ENCODE peak calls at places on chromosomes 6 and 20, in seven cellular contexts. One of them, this sample, is unnamed.

GRCh38 chr6:6610031-6610591 is 21.6 kb downstream of the LY86 start:
- DNase-seq in SW 1271: no peak
- DNase-seq in skeletal muscle cell: no peak
- DNase-seq in naive thymus-derived CD8-positive, alpha-beta T cell: no peak
- DNase-seq in activated T-cell treated with anti-CD3 and anti-CD28 coated beads for 24 hours: no peak
- DNase-seq in choroid plexus epithelial cell: no peak
- DNase-seq in GM13976: peak
- DNase-seq in this sample: no peak

GRCh38 chr20:3275064-3275935 is 36.3 kb upstream of the SLC4A11 start:
- DNase-seq in GM13976: no peak
- DNase-seq in activated T-cell treated with anti-CD3 and anti-CD28 coated beads for 24 hours: no peak
- DNase-seq in skeletal muscle cell: no peak
- DNase-seq in naive thymus-derived CD8-positive, alpha-beta T cell: no peak
- DNase-seq in SW 1271: no peak
- DNase-seq in choroid plexus epithelial cell: no peak
- DNase-seq in this sample: no peak

GRCh38 chr6:112372213-112372806 is 25.2 kb downstream of the RFPL4B start:
- DNase-seq in SW 1271: peak
- DNase-seq in choroid plexus epithelial cell: peak
- DNase-seq in activated T-cell treated with anti-CD3 and anti-CD28 coated beads for 24 hours: no peak
- DNase-seq in skeletal muscle cell: no peak
- DNase-seq in naive thymus-derived CD8-positive, alpha-beta T cell: no peak
- DNase-seq in GM13976: no peak
- DNase-seq in this sample: no peak

GRCh38 chr6:109093732-109094131 is 914 bp downstream of the SESN1 start:
- DNase-seq in skeletal muscle cell: no peak
- DNase-seq in SW 1271: peak
- DNase-seq in choroid plexus epithelial cell: peak
- DNase-seq in naive thymus-derived CD8-positive, alpha-beta T cell: no peak
- DNase-seq in activated T-cell treated with anti-CD3 and anti-CD28 coated beads for 24 hours: no peak
- DNase-seq in GM13976: no peak
- DNase-seq in this sample: no peak

GRCh38 chr20:34311118-34312023 is 8.2 kb upstream of the AHCY start:
- DNase-seq in GM13976: no peak
- DNase-seq in SW 1271: no peak
- DNase-seq in naive thymus-derived CD8-positive, alpha-beta T cell: no peak
- DNase-seq in skeletal muscle cell: no peak
- DNase-seq in activated T-cell treated with anti-CD3 and anti-CD28 coated beads for 24 hours: no peak
- DNase-seq in choroid plexus epithelial cell: peak
- DNase-seq in this sample: no peak

GRCh38 chr6:54621285-54621684 is 225.3 kb upstream of the FAM83B start:
- DNase-seq in activated T-cell treated with anti-CD3 and anti-CD28 coated beads for 24 hours: no peak
- DNase-seq in naive thymus-derived CD8-positive, alpha-beta T cell: no peak
- DNase-seq in choroid plexus epithelial cell: peak
- DNase-seq in SW 1271: no peak
- DNase-seq in skeletal muscle cell: no peak
- DNase-seq in GM13976: no peak
- DNase-seq in this sample: no peak

GRCh38 chr20:41366546-41367392 is at the start of gene EMILIN3:
- DNase-seq in naive thymus-derived CD8-positive, alpha-beta T cell: no peak
- DNase-seq in choroid plexus epithelial cell: no peak
- DNase-seq in activated T-cell treated with anti-CD3 and anti-CD28 coated beads for 24 hours: no peak
- DNase-seq in skeletal muscle cell: no peak
- DNase-seq in SW 1271: no peak
- DNase-seq in GM13976: no peak
- DNase-seq in this sample: no peak

GRCh38 chr20:17281478-17281877 is 54.6 kb downstream of the PCSK2 start:
- DNase-seq in choroid plexus epithelial cell: peak
- DNase-seq in naive thymus-derived CD8-positive, alpha-beta T cell: no peak
- DNase-seq in activated T-cell treated with anti-CD3 and anti-CD28 coated beads for 24 hours: no peak
- DNase-seq in SW 1271: no peak
- DNase-seq in skeletal muscle cell: no peak
- DNase-seq in GM13976: peak
- DNase-seq in this sample: no peak

GRCh38 chr6:16271415-16271814 is 33.0 kb downstream of the GMPR start:
- DNase-seq in skeletal muscle cell: no peak
- DNase-seq in GM13976: no peak
- DNase-seq in SW 1271: no peak
- DNase-seq in choroid plexus epithelial cell: no peak
- DNase-seq in activated T-cell treated with anti-CD3 and anti-CD28 coated beads for 24 hours: no peak
- DNase-seq in naive thymus-derived CD8-positive, alpha-beta T cell: no peak
- DNase-seq in this sample: no peak

GRCh38 chr20:61369731-61370520 is 117.9 kb downstream of the CDH4 start:
- DNase-seq in SW 1271: no peak
- DNase-seq in GM13976: no peak
- DNase-seq in naive thymus-derived CD8-positive, alpha-beta T cell: no peak
- DNase-seq in choroid plexus epithelial cell: no peak
- DNase-seq in activated T-cell treated with anti-CD3 and anti-CD28 coated beads for 24 hours: no peak
- DNase-seq in skeletal muscle cell: no peak
- DNase-seq in this sample: no peak

GRCh38 chr6:134692008-134692407 is 257.9 kb downstream of the ALDH8A1 start:
- DNase-seq in choroid plexus epithelial cell: no peak
- DNase-seq in naive thymus-derived CD8-positive, alpha-beta T cell: no peak
- DNase-seq in skeletal muscle cell: no peak
- DNase-seq in SW 1271: no peak
- DNase-seq in activated T-cell treated with anti-CD3 and anti-CD28 coated beads for 24 hours: no peak
- DNase-seq in GM13976: no peak
- DNase-seq in this sample: no peak

GRCh38 chr6:160379464-160379863 is 31.3 kb downstream of the SLC22A3 start:
- DNase-seq in choroid plexus epithelial cell: peak
- DNase-seq in SW 1271: no peak
- DNase-seq in activated T-cell treated with anti-CD3 and anti-CD28 coated beads for 24 hours: no peak
- DNase-seq in skeletal muscle cell: no peak
- DNase-seq in naive thymus-derived CD8-positive, alpha-beta T cell: no peak
- DNase-seq in GM13976: no peak
- DNase-seq in this sample: no peak

GRCh38 chr6:134060491-134061106 is 8.2 kb upstream of the SLC2A12 start:
- DNase-seq in activated T-cell treated with anti-CD3 and anti-CD28 coated beads for 24 hours: no peak
- DNase-seq in choroid plexus epithelial cell: peak
- DNase-seq in skeletal muscle cell: peak
- DNase-seq in naive thymus-derived CD8-positive, alpha-beta T cell: no peak
- DNase-seq in SW 1271: peak
- DNase-seq in GM13976: no peak
- DNase-seq in this sample: no peak

GRCh38 chr6:167827588-167828324 is 1.0 kb downstream of the AFDN start:
- DNase-seq in choroid plexus epithelial cell: peak
- DNase-seq in skeletal muscle cell: no peak
- DNase-seq in naive thymus-derived CD8-positive, alpha-beta T cell: no peak
- DNase-seq in SW 1271: no peak
- DNase-seq in GM13976: peak
- DNase-seq in activated T-cell treated with anti-CD3 and anti-CD28 coated beads for 24 hours: no peak
- DNase-seq in this sample: peak

GRCh38 chr20:16459019-16459700 is 114.1 kb downstream of the KIF16B start:
- DNase-seq in skeletal muscle cell: peak
- DNase-seq in SW 1271: peak
- DNase-seq in activated T-cell treated with anti-CD3 and anti-CD28 coated beads for 24 hours: no peak
- DNase-seq in GM13976: no peak
- DNase-seq in naive thymus-derived CD8-positive, alpha-beta T cell: no peak
- DNase-seq in choroid plexus epithelial cell: peak
- DNase-seq in this sample: no peak

GRCh38 chr6:153170511-153170910 is 39.4 kb upstream of the RGS17 start:
- DNase-seq in choroid plexus epithelial cell: peak
- DNase-seq in GM13976: no peak
- DNase-seq in skeletal muscle cell: peak
- DNase-seq in SW 1271: peak
- DNase-seq in activated T-cell treated with anti-CD3 and anti-CD28 coated beads for 24 hours: no peak
- DNase-seq in naive thymus-derived CD8-positive, alpha-beta T cell: no peak
- DNase-seq in this sample: no peak

GRCh38 chr6:162621246-162621645 is 106.3 kb downstream of the PRKN start:
- DNase-seq in choroid plexus epithelial cell: peak
- DNase-seq in SW 1271: no peak
- DNase-seq in naive thymus-derived CD8-positive, alpha-beta T cell: no peak
- DNase-seq in activated T-cell treated with anti-CD3 and anti-CD28 coated beads for 24 hours: no peak
- DNase-seq in skeletal muscle cell: peak
- DNase-seq in GM13976: no peak
- DNase-seq in this sample: no peak

GRCh38 chr6:56954389-56955170 is at the start of gene BEND6:
- DNase-seq in naive thymus-derived CD8-positive, alpha-beta T cell: peak
- DNase-seq in SW 1271: peak
- DNase-seq in choroid plexus epithelial cell: peak
- DNase-seq in GM13976: peak
- DNase-seq in skeletal muscle cell: peak
- DNase-seq in activated T-cell treated with anti-CD3 and anti-CD28 coated beads for 24 hours: peak
- DNase-seq in this sample: no peak

GRCh38 chr6:107716688-107717089 is 107.4 kb downstream of the SCML4 start:
- DNase-seq in naive thymus-derived CD8-positive, alpha-beta T cell: peak
- DNase-seq in SW 1271: peak
- DNase-seq in choroid plexus epithelial cell: peak
- DNase-seq in skeletal muscle cell: no peak
- DNase-seq in GM13976: peak
- DNase-seq in activated T-cell treated with anti-CD3 and anti-CD28 coated beads for 24 hours: peak
- DNase-seq in this sample: peak

GRCh38 chr6:82741996-82742385 is 323.6 kb downstream of the UBE3D start:
- DNase-seq in naive thymus-derived CD8-positive, alpha-beta T cell: no peak
- DNase-seq in GM13976: no peak
- DNase-seq in skeletal muscle cell: no peak
- DNase-seq in choroid plexus epithelial cell: no peak
- DNase-seq in SW 1271: no peak
- DNase-seq in activated T-cell treated with anti-CD3 and anti-CD28 coated beads for 24 hours: no peak
- DNase-seq in this sample: no peak

GRCh38 chr6:16028966-16029365 is 99.9 kb upstream of the MYLIP start:
- DNase-seq in activated T-cell treated with anti-CD3 and anti-CD28 coated beads for 24 hours: no peak
- DNase-seq in GM13976: no peak
- DNase-seq in naive thymus-derived CD8-positive, alpha-beta T cell: no peak
- DNase-seq in SW 1271: no peak
- DNase-seq in skeletal muscle cell: no peak
- DNase-seq in choroid plexus epithelial cell: no peak
- DNase-seq in this sample: no peak

GRCh38 chr6:106557837-106558236 is 71.5 kb downstream of the RTN4IP1 start:
- DNase-seq in skeletal muscle cell: no peak
- DNase-seq in activated T-cell treated with anti-CD3 and anti-CD28 coated beads for 24 hours: no peak
- DNase-seq in SW 1271: no peak
- DNase-seq in GM13976: no peak
- DNase-seq in naive thymus-derived CD8-positive, alpha-beta T cell: no peak
- DNase-seq in choroid plexus epithelial cell: peak
- DNase-seq in this sample: no peak

GRCh38 chr20:57507477-57507876 is 17.5 kb downstream of the CTCFL start:
- DNase-seq in skeletal muscle cell: no peak
- DNase-seq in naive thymus-derived CD8-positive, alpha-beta T cell: no peak
- DNase-seq in choroid plexus epithelial cell: peak
- DNase-seq in SW 1271: no peak
- DNase-seq in activated T-cell treated with anti-CD3 and anti-CD28 coated beads for 24 hours: no peak
- DNase-seq in GM13976: no peak
- DNase-seq in this sample: no peak

GRCh38 chr6:46935687-46936086 is 13.9 kb upstream of the ADGRF5 start:
- DNase-seq in GM13976: no peak
- DNase-seq in SW 1271: no peak
- DNase-seq in skeletal muscle cell: no peak
- DNase-seq in choroid plexus epithelial cell: peak
- DNase-seq in naive thymus-derived CD8-positive, alpha-beta T cell: no peak
- DNase-seq in activated T-cell treated with anti-CD3 and anti-CD28 coated beads for 24 hours: no peak
- DNase-seq in this sample: no peak

This sample was measured in effector CD4-positive, alpha-beta T cell.